ENCODE peak calls at places on chromosomes 3 and 15, in seven cellular contexts. One of them, this sample, is unnamed.

GRCh38 chr3:73687081-73688004 is 62.6 kb upstream of the PDZRN3 start:
- DNase-seq in NCI-H774: no peak
- DNase-seq in kidney glomerular epithelial cell: no peak
- DNase-seq in colonic mucosa: no peak
- DNase-seq in central memory CD8-positive, alpha-beta T cell: no peak
- DNase-seq in activated CD8-positive, alpha-beta T cell treated with anti-CD3 and anti-CD28 coated beads for 36 hours: no peak
- DNase-seq in GM06990: no peak
- DNase-seq in this sample: no peak

GRCh38 chr3:82875401-82875800 is 1114.0 kb upstream of the GBE1 start:
- DNase-seq in NCI-H774: no peak
- DNase-seq in GM06990: no peak
- DNase-seq in activated CD8-positive, alpha-beta T cell treated with anti-CD3 and anti-CD28 coated beads for 36 hours: no peak
- DNase-seq in colonic mucosa: no peak
- DNase-seq in central memory CD8-positive, alpha-beta T cell: no peak
- DNase-seq in kidney glomerular epithelial cell: no peak
- DNase-seq in this sample: no peak

GRCh38 chr15:35173444-35174118 is 88.5 kb upstream of the NANOGP8 start:
- DNase-seq in GM06990: no peak
- DNase-seq in NCI-H774: no peak
- DNase-seq in kidney glomerular epithelial cell: no peak
- DNase-seq in activated CD8-positive, alpha-beta T cell treated with anti-CD3 and anti-CD28 coated beads for 36 hours: no peak
- DNase-seq in colonic mucosa: no peak
- DNase-seq in central memory CD8-positive, alpha-beta T cell: no peak
- DNase-seq in this sample: no peak

GRCh38 chr3:47685037-47685436 is 96.7 kb downstream of the SMARCC1 start:
- DNase-seq in NCI-H774: no peak
- DNase-seq in GM06990: no peak
- DNase-seq in central memory CD8-positive, alpha-beta T cell: no peak
- DNase-seq in colonic mucosa: no peak
- DNase-seq in activated CD8-positive, alpha-beta T cell treated with anti-CD3 and anti-CD28 coated beads for 36 hours: no peak
- DNase-seq in kidney glomerular epithelial cell: no peak
- DNase-seq in this sample: no peak

GRCh38 chr15:57516327-57517026 is 75.2 kb upstream of the MYZAP start:
- DNase-seq in colonic mucosa: no peak
- DNase-seq in central memory CD8-positive, alpha-beta T cell: no peak
- DNase-seq in activated CD8-positive, alpha-beta T cell treated with anti-CD3 and anti-CD28 coated beads for 36 hours: no peak
- DNase-seq in NCI-H774: no peak
- DNase-seq in kidney glomerular epithelial cell: no peak
- DNase-seq in GM06990: no peak
- DNase-seq in this sample: no peak

GRCh38 chr3:122392868-122393844 is 9.2 kb downstream of the FAM162A start:
- DNase-seq in kidney glomerular epithelial cell: peak
- DNase-seq in NCI-H774: no peak
- DNase-seq in GM06990: no peak
- DNase-seq in colonic mucosa: no peak
- DNase-seq in activated CD8-positive, alpha-beta T cell treated with anti-CD3 and anti-CD28 coated beads for 36 hours: no peak
- DNase-seq in central memory CD8-positive, alpha-beta T cell: no peak
- DNase-seq in this sample: no peak

GRCh38 chr3:14716593-14716992 is 41.7 kb downstream of the C3orf20 start:
- DNase-seq in colonic mucosa: no peak
- DNase-seq in central memory CD8-positive, alpha-beta T cell: no peak
- DNase-seq in NCI-H774: no peak
- DNase-seq in GM06990: no peak
- DNase-seq in kidney glomerular epithelial cell: peak
- DNase-seq in activated CD8-positive, alpha-beta T cell treated with anti-CD3 and anti-CD28 coated beads for 36 hours: no peak
- DNase-seq in this sample: no peak

GRCh38 chr3:171379281-171379680 is 80.9 kb downstream of the TNIK start:
- DNase-seq in kidney glomerular epithelial cell: peak
- DNase-seq in NCI-H774: no peak
- DNase-seq in activated CD8-positive, alpha-beta T cell treated with anti-CD3 and anti-CD28 coated beads for 36 hours: no peak
- DNase-seq in central memory CD8-positive, alpha-beta T cell: no peak
- DNase-seq in colonic mucosa: no peak
- DNase-seq in GM06990: no peak
- DNase-seq in this sample: no peak

GRCh38 chr15:98946301-98947255 is 61.0 kb downstream of the PGPEP1L start:
- DNase-seq in colonic mucosa: no peak
- DNase-seq in central memory CD8-positive, alpha-beta T cell: no peak
- DNase-seq in GM06990: no peak
- DNase-seq in NCI-H774: no peak
- DNase-seq in kidney glomerular epithelial cell: no peak
- DNase-seq in activated CD8-positive, alpha-beta T cell treated with anti-CD3 and anti-CD28 coated beads for 36 hours: no peak
- DNase-seq in this sample: no peak

GRCh38 chr3:155283092-155284056 is 10.1 kb downstream of the STRIT1 start:
- DNase-seq in GM06990: no peak
- DNase-seq in NCI-H774: no peak
- DNase-seq in activated CD8-positive, alpha-beta T cell treated with anti-CD3 and anti-CD28 coated beads for 36 hours: no peak
- DNase-seq in colonic mucosa: no peak
- DNase-seq in central memory CD8-positive, alpha-beta T cell: no peak
- DNase-seq in kidney glomerular epithelial cell: no peak
- DNase-seq in this sample: no peak

GRCh38 chr3:17557749-17558463 is 184.5 kb downstream of the TBC1D5 start:
- DNase-seq in central memory CD8-positive, alpha-beta T cell: no peak
- DNase-seq in activated CD8-positive, alpha-beta T cell treated with anti-CD3 and anti-CD28 coated beads for 36 hours: no peak
- DNase-seq in kidney glomerular epithelial cell: no peak
- DNase-seq in colonic mucosa: no peak
- DNase-seq in NCI-H774: no peak
- DNase-seq in GM06990: no peak
- DNase-seq in this sample: no peak

GRCh38 chr15:99719096-99719541 is 14.1 kb downstream of the LYSMD4 start:
- DNase-seq in colonic mucosa: no peak
- DNase-seq in NCI-H774: no peak
- DNase-seq in kidney glomerular epithelial cell: no peak
- DNase-seq in GM06990: peak
- DNase-seq in activated CD8-positive, alpha-beta T cell treated with anti-CD3 and anti-CD28 coated beads for 36 hours: no peak
- DNase-seq in central memory CD8-positive, alpha-beta T cell: no peak
- DNase-seq in this sample: no peak

GRCh38 chr3:58234516-58234931 is 3.1 kb upstream of the ABHD6 start:
- DNase-seq in colonic mucosa: no peak
- DNase-seq in kidney glomerular epithelial cell: peak
- DNase-seq in GM06990: no peak
- DNase-seq in central memory CD8-positive, alpha-beta T cell: no peak
- DNase-seq in NCI-H774: no peak
- DNase-seq in activated CD8-positive, alpha-beta T cell treated with anti-CD3 and anti-CD28 coated beads for 36 hours: no peak
- DNase-seq in this sample: no peak

GRCh38 chr3:5425371-5425770 is 237.9 kb downstream of the EDEM1 start:
- DNase-seq in activated CD8-positive, alpha-beta T cell treated with anti-CD3 and anti-CD28 coated beads for 36 hours: no peak
- DNase-seq in colonic mucosa: no peak
- DNase-seq in NCI-H774: no peak
- DNase-seq in kidney glomerular epithelial cell: no peak
- DNase-seq in central memory CD8-positive, alpha-beta T cell: no peak
- DNase-seq in GM06990: no peak
- DNase-seq in this sample: no peak

GRCh38 chr3:41249318-41249717 is 50.0 kb downstream of the CTNNB1 start:
- DNase-seq in GM06990: no peak
- DNase-seq in kidney glomerular epithelial cell: no peak
- DNase-seq in colonic mucosa: no peak
- DNase-seq in NCI-H774: no peak
- DNase-seq in activated CD8-positive, alpha-beta T cell treated with anti-CD3 and anti-CD28 coated beads for 36 hours: no peak
- DNase-seq in central memory CD8-positive, alpha-beta T cell: no peak
- DNase-seq in this sample: no peak

GRCh38 chr3:12224181-12225147 is 64.4 kb upstream of the PPARG start:
- DNase-seq in activated CD8-positive, alpha-beta T cell treated with anti-CD3 and anti-CD28 coated beads for 36 hours: no peak
- DNase-seq in colonic mucosa: peak
- DNase-seq in kidney glomerular epithelial cell: peak
- DNase-seq in NCI-H774: no peak
- DNase-seq in central memory CD8-positive, alpha-beta T cell: no peak
- DNase-seq in GM06990: no peak
- DNase-seq in this sample: no peak

GRCh38 chr3:23396746-23397145 is 193.6 kb downstream of the UBE2E2 start:
- DNase-seq in central memory CD8-positive, alpha-beta T cell: no peak
- DNase-seq in colonic mucosa: no peak
- DNase-seq in NCI-H774: no peak
- DNase-seq in kidney glomerular epithelial cell: no peak
- DNase-seq in GM06990: no peak
- DNase-seq in activated CD8-positive, alpha-beta T cell treated with anti-CD3 and anti-CD28 coated beads for 36 hours: peak
- DNase-seq in this sample: no peak

GRCh38 chr3:33833408-33834116 is 35.1 kb downstream of the PDCD6IP start:
- DNase-seq in colonic mucosa: no peak
- DNase-seq in kidney glomerular epithelial cell: no peak
- DNase-seq in activated CD8-positive, alpha-beta T cell treated with anti-CD3 and anti-CD28 coated beads for 36 hours: no peak
- DNase-seq in central memory CD8-positive, alpha-beta T cell: no peak
- DNase-seq in GM06990: no peak
- DNase-seq in NCI-H774: no peak
- DNase-seq in this sample: no peak

GRCh38 chr15:28086175-28086703 is 12.9 kb downstream of the OCA2 start:
- DNase-seq in activated CD8-positive, alpha-beta T cell treated with anti-CD3 and anti-CD28 coated beads for 36 hours: peak
- DNase-seq in central memory CD8-positive, alpha-beta T cell: no peak
- DNase-seq in kidney glomerular epithelial cell: peak
- DNase-seq in colonic mucosa: peak
- DNase-seq in GM06990: no peak
- DNase-seq in NCI-H774: no peak
- DNase-seq in this sample: no peak

GRCh38 chr3:113234688-113235260 is 23.4 kb downstream of the BOC start:
- DNase-seq in activated CD8-positive, alpha-beta T cell treated with anti-CD3 and anti-CD28 coated beads for 36 hours: no peak
- DNase-seq in central memory CD8-positive, alpha-beta T cell: no peak
- DNase-seq in colonic mucosa: no peak
- DNase-seq in GM06990: no peak
- DNase-seq in NCI-H774: no peak
- DNase-seq in kidney glomerular epithelial cell: peak
- DNase-seq in this sample: no peak

GRCh38 chr3:107753494-107753893 is 230.7 kb downstream of the BBX start:
- DNase-seq in central memory CD8-positive, alpha-beta T cell: no peak
- DNase-seq in GM06990: no peak
- DNase-seq in activated CD8-positive, alpha-beta T cell treated with anti-CD3 and anti-CD28 coated beads for 36 hours: peak
- DNase-seq in NCI-H774: peak
- DNase-seq in kidney glomerular epithelial cell: peak
- DNase-seq in colonic mucosa: peak
- DNase-seq in this sample: no peak

GRCh38 chr3:152174876-152175575 is 93.7 kb upstream of the MBNL1 start:
- DNase-seq in GM06990: no peak
- DNase-seq in central memory CD8-positive, alpha-beta T cell: no peak
- DNase-seq in activated CD8-positive, alpha-beta T cell treated with anti-CD3 and anti-CD28 coated beads for 36 hours: no peak
- DNase-seq in colonic mucosa: no peak
- DNase-seq in kidney glomerular epithelial cell: no peak
- DNase-seq in NCI-H774: no peak
- DNase-seq in this sample: no peak

GRCh38 chr15:85463273-85463937 is 83.0 kb downstream of the AKAP13 start:
- DNase-seq in colonic mucosa: no peak
- DNase-seq in GM06990: no peak
- DNase-seq in central memory CD8-positive, alpha-beta T cell: no peak
- DNase-seq in activated CD8-positive, alpha-beta T cell treated with anti-CD3 and anti-CD28 coated beads for 36 hours: no peak
- DNase-seq in NCI-H774: no peak
- DNase-seq in kidney glomerular epithelial cell: no peak
- DNase-seq in this sample: no peak

GRCh38 chr3:13891492-13892073 is 11.7 kb upstream of the WNT7A start:
- DNase-seq in GM06990: no peak
- DNase-seq in NCI-H774: no peak
- DNase-seq in central memory CD8-positive, alpha-beta T cell: no peak
- DNase-seq in activated CD8-positive, alpha-beta T cell treated with anti-CD3 and anti-CD28 coated beads for 36 hours: peak
- DNase-seq in colonic mucosa: no peak
- DNase-seq in kidney glomerular epithelial cell: no peak
- DNase-seq in this sample: no peak

GRCh38 chr3:142117452-142117851 is 31.9 kb downstream of the TFDP2 start:
- DNase-seq in NCI-H774: no peak
- DNase-seq in activated CD8-positive, alpha-beta T cell treated with anti-CD3 and anti-CD28 coated beads for 36 hours: no peak
- DNase-seq in central memory CD8-positive, alpha-beta T cell: no peak
- DNase-seq in kidney glomerular epithelial cell: peak
- DNase-seq in GM06990: no peak
- DNase-seq in colonic mucosa: no peak
- DNase-seq in this sample: no peak

GRCh38 chr15:69637818-69638217 is 185.2 kb downstream of the RPLP1 start:
- DNase-seq in central memory CD8-positive, alpha-beta T cell: no peak
- DNase-seq in activated CD8-positive, alpha-beta T cell treated with anti-CD3 and anti-CD28 coated beads for 36 hours: no peak
- DNase-seq in colonic mucosa: no peak
- DNase-seq in NCI-H774: no peak
- DNase-seq in kidney glomerular epithelial cell: no peak
- DNase-seq in GM06990: no peak
- DNase-seq in this sample: no peak

GRCh38 chr3:131072099-131072559 is 45.5 kb downstream of the NEK11 start:
- DNase-seq in colonic mucosa: no peak
- DNase-seq in central memory CD8-positive, alpha-beta T cell: no peak
- DNase-seq in NCI-H774: no peak
- DNase-seq in kidney glomerular epithelial cell: no peak
- DNase-seq in GM06990: no peak
- DNase-seq in activated CD8-positive, alpha-beta T cell treated with anti-CD3 and anti-CD28 coated beads for 36 hours: no peak
- DNase-seq in this sample: no peak

GRCh38 chr3:4584537-4585249 is 91.5 kb downstream of the ITPR1 start:
- DNase-seq in GM06990: peak
- DNase-seq in colonic mucosa: no peak
- DNase-seq in NCI-H774: no peak
- DNase-seq in kidney glomerular epithelial cell: no peak
- DNase-seq in central memory CD8-positive, alpha-beta T cell: no peak
- DNase-seq in activated CD8-positive, alpha-beta T cell treated with anti-CD3 and anti-CD28 coated beads for 36 hours: peak
- DNase-seq in this sample: no peak

GRCh38 chr3:183253364-183253960 is 409 bp downstream of the B3GNT5 start:
- DNase-seq in activated CD8-positive, alpha-beta T cell treated with anti-CD3 and anti-CD28 coated beads for 36 hours: peak
- DNase-seq in NCI-H774: peak
- DNase-seq in central memory CD8-positive, alpha-beta T cell: no peak
- DNase-seq in kidney glomerular epithelial cell: no peak
- DNase-seq in GM06990: peak
- DNase-seq in colonic mucosa: peak
- DNase-seq in this sample: no peak

GRCh38 chr3:99659032-99659431 is 20.6 kb downstream of the COL8A1 start:
- DNase-seq in GM06990: no peak
- DNase-seq in activated CD8-positive, alpha-beta T cell treated with anti-CD3 and anti-CD28 coated beads for 36 hours: peak
- DNase-seq in NCI-H774: no peak
- DNase-seq in central memory CD8-positive, alpha-beta T cell: no peak
- DNase-seq in colonic mucosa: no peak
- DNase-seq in kidney glomerular epithelial cell: peak
- DNase-seq in this sample: no peak

GRCh38 chr15:45126535-45127158 is 3.0 kb downstream of the DUOXA1 start:
- DNase-seq in central memory CD8-positive, alpha-beta T cell: no peak
- DNase-seq in activated CD8-positive, alpha-beta T cell treated with anti-CD3 and anti-CD28 coated beads for 36 hours: peak
- DNase-seq in GM06990: no peak
- DNase-seq in colonic mucosa: peak
- DNase-seq in NCI-H774: no peak
- DNase-seq in kidney glomerular epithelial cell: peak
- DNase-seq in this sample: no peak